ENCODE peak calls at places on chromosomes 16 and 17, in five cellular contexts. One of them, this sample, is unnamed.

GRCh38 chr17:78684026-78684425 is 98.0 kb downstream of the CYTH1 start:
- DNase-seq in K562: no peak
- DNase-seq in IMR-90: no peak
- DNase-seq in H1: no peak
- DNase-seq in HepG2: no peak
- DNase-seq in this sample: no peak

GRCh38 chr17:28992202-28992601 is 13.6 kb downstream of the SEZ6 start:
- DNase-seq in IMR-90: no peak
- DNase-seq in K562: no peak
- DNase-seq in H1: no peak
- DNase-seq in HepG2: no peak
- DNase-seq in this sample: no peak

GRCh38 chr16:71873199-71873598 is 10.8 kb downstream of the ZNF821 start:
- DNase-seq in K562: no peak
- DNase-seq in H1: no peak
- DNase-seq in HepG2: no peak
- DNase-seq in IMR-90: no peak
- DNase-seq in this sample: no peak

GRCh38 chr17:7351665-7352558 is at the start of gene KCTD11:
- DNase-seq in HepG2: peak; percentile 73
- DNase-seq in K562: peak; percentile 91
- DNase-seq in IMR-90: peak; percentile 88
- DNase-seq in H1: peak; percentile 46
- DNase-seq in this sample: peak; percentile 96

GRCh38 chr16:56262148-56262878 is 71.0 kb downstream of the GNAO1 start:
- DNase-seq in K562: peak; percentile 87
- DNase-seq in H1: no peak
- DNase-seq in IMR-90: no peak
- DNase-seq in HepG2: no peak
- DNase-seq in this sample: no peak

GRCh38 chr16:76474048-76474447 is 196.8 kb downstream of the CNTNAP4 start:
- DNase-seq in HepG2: no peak
- DNase-seq in H1: peak; percentile 21
- DNase-seq in IMR-90: no peak
- DNase-seq in K562: no peak
- DNase-seq in this sample: no peak

GRCh38 chr16:9007177-9007794 is 43.6 kb upstream of the USP7 start:
- DNase-seq in HepG2: no peak
- DNase-seq in H1: no peak
- DNase-seq in K562: peak; percentile 59
- DNase-seq in IMR-90: peak; percentile 84
- DNase-seq in this sample: no peak

GRCh38 chr17:8705427-8705826 is 39.2 kb downstream of the CCDC42 start:
- DNase-seq in IMR-90: no peak
- DNase-seq in H1: no peak
- DNase-seq in HepG2: no peak
- DNase-seq in K562: no peak
- DNase-seq in this sample: no peak

GRCh38 chr16:54998834-54999233 is 68.2 kb downstream of the IRX5 start:
- DNase-seq in HepG2: no peak
- DNase-seq in K562: no peak
- DNase-seq in H1: no peak
- DNase-seq in IMR-90: no peak
- DNase-seq in this sample: no peak

GRCh38 chr17:74211929-74212261 is 1.5 kb upstream of the TTYH2 start:
- DNase-seq in HepG2: no peak
- DNase-seq in K562: no peak
- DNase-seq in IMR-90: no peak
- DNase-seq in H1: no peak
- DNase-seq in this sample: no peak

GRCh38 chr16:50306287-50306686 is 39.9 kb downstream of the ADCY7 start:
- DNase-seq in HepG2: no peak
- DNase-seq in K562: no peak
- DNase-seq in IMR-90: no peak
- DNase-seq in H1: no peak
- DNase-seq in this sample: no peak

GRCh38 chr16:67907397-67907796 is 14.3 kb downstream of the PSKH1 start:
- DNase-seq in HepG2: peak; percentile 48
- DNase-seq in K562: no peak
- DNase-seq in IMR-90: no peak
- DNase-seq in H1: no peak
- DNase-seq in this sample: no peak

GRCh38 chr17:42563543-42563942 is 1.6 kb downstream of the COASY start:
- DNase-seq in K562: no peak
- DNase-seq in HepG2: no peak
- DNase-seq in H1: no peak
- DNase-seq in IMR-90: no peak
- DNase-seq in this sample: no peak

GRCh38 chr17:72021417-72022041 is 99.3 kb upstream of the SOX9 start:
- DNase-seq in HepG2: no peak
- DNase-seq in H1: no peak
- DNase-seq in K562: no peak
- DNase-seq in IMR-90: no peak
- DNase-seq in this sample: no peak

GRCh38 chr17:56917559-56918296 is 3.9 kb upstream of the TRIM25 start:
- DNase-seq in IMR-90: no peak
- DNase-seq in K562: no peak
- DNase-seq in H1: no peak
- DNase-seq in HepG2: no peak
- DNase-seq in this sample: no peak

GRCh38 chr17:69609495-69610315 is 195.2 kb downstream of the MAP2K6 start:
- DNase-seq in HepG2: peak; percentile 7
- DNase-seq in IMR-90: peak; percentile 55
- DNase-seq in H1: peak; percentile 19
- DNase-seq in K562: peak; percentile 13
- DNase-seq in this sample: no peak

GRCh38 chr16:58105619-58106018 is 23.6 kb downstream of the CFAP20 start:
- DNase-seq in IMR-90: no peak
- DNase-seq in HepG2: no peak
- DNase-seq in K562: no peak
- DNase-seq in H1: no peak
- DNase-seq in this sample: no peak

GRCh38 chr16:81707411-81708321 is 71.4 kb upstream of the PLCG2 start:
- DNase-seq in IMR-90: peak; percentile 73
- DNase-seq in H1: no peak
- DNase-seq in HepG2: no peak
- DNase-seq in K562: no peak
- DNase-seq in this sample: peak; percentile 63

GRCh38 chr16:7921360-7921759 is 588.7 kb downstream of the RBFOX1 start:
- DNase-seq in IMR-90: no peak
- DNase-seq in HepG2: no peak
- DNase-seq in H1: peak; percentile 9
- DNase-seq in K562: no peak
- DNase-seq in this sample: no peak

GRCh38 chr17:58527949-58528348 is 13.5 kb upstream of the MTMR4 start:
- DNase-seq in HepG2: no peak
- DNase-seq in IMR-90: peak; percentile 46
- DNase-seq in H1: no peak
- DNase-seq in K562: no peak
- DNase-seq in this sample: no peak

GRCh38 chr16:87580855-87581261 is 21.4 kb upstream of the JPH3 start:
- DNase-seq in H1: no peak
- DNase-seq in K562: peak; percentile 37
- DNase-seq in HepG2: no peak
- DNase-seq in IMR-90: peak; percentile 46
- DNase-seq in this sample: no peak

GRCh38 chr17:57999496-58000017 is 7.5 kb downstream of the SRSF1 start:
- DNase-seq in H1: no peak
- DNase-seq in HepG2: peak; percentile 76
- DNase-seq in K562: peak; percentile 43
- DNase-seq in IMR-90: peak; percentile 79
- DNase-seq in this sample: peak; percentile 53

GRCh38 chr16:19008245-19008644 is 24.5 kb downstream of the TMC7 start:
- DNase-seq in IMR-90: peak; percentile 87
- DNase-seq in HepG2: peak; percentile 71
- DNase-seq in H1: no peak
- DNase-seq in K562: no peak
- DNase-seq in this sample: no peak

GRCh38 chr17:18246880-18247612 is 11.5 kb downstream of the FLII start:
- DNase-seq in IMR-90: peak; percentile 8
- DNase-seq in H1: peak; percentile 83
- DNase-seq in HepG2: no peak
- DNase-seq in K562: peak; percentile 90
- DNase-seq in this sample: peak; percentile 86

GRCh38 chr16:50630394-50631020 is 50.6 kb downstream of the SNX20 start:
- DNase-seq in IMR-90: no peak
- DNase-seq in HepG2: no peak
- DNase-seq in H1: no peak
- DNase-seq in K562: no peak
- DNase-seq in this sample: no peak

GRCh38 chr16:80346160-80346632 is 194.6 kb upstream of the DYNLRB2 start:
- DNase-seq in H1: no peak
- DNase-seq in HepG2: no peak
- DNase-seq in K562: no peak
- DNase-seq in IMR-90: no peak
- DNase-seq in this sample: no peak

GRCh38 chr16:70635356-70636016 is 10.9 kb upstream of the IL34 start:
- DNase-seq in IMR-90: peak; percentile 84
- DNase-seq in K562: no peak
- DNase-seq in HepG2: no peak
- DNase-seq in H1: no peak
- DNase-seq in this sample: no peak

GRCh38 chr17:20791626-20792025 is 212.1 kb downstream of the CDRT15L2 start:
- DNase-seq in IMR-90: no peak
- DNase-seq in H1: no peak
- DNase-seq in K562: no peak
- DNase-seq in HepG2: no peak
- DNase-seq in this sample: no peak

GRCh38 chr16:69542974-69543373 is 22.8 kb upstream of the NFAT5 start:
- DNase-seq in HepG2: no peak
- DNase-seq in K562: no peak
- DNase-seq in IMR-90: peak; percentile 40
- DNase-seq in H1: no peak
- DNase-seq in this sample: no peak

GRCh38 chr17:1724869-1725641 is 551 bp downstream of the WDR81 start:
- DNase-seq in K562: no peak
- DNase-seq in IMR-90: no peak
- DNase-seq in HepG2: no peak
- DNase-seq in H1: no peak
- DNase-seq in this sample: no peak

GRCh38 chr16:86335266-86336172 is 174.8 kb upstream of the FOXF1 start:
- DNase-seq in IMR-90: no peak
- DNase-seq in K562: no peak
- DNase-seq in H1: no peak
- DNase-seq in HepG2: no peak
- DNase-seq in this sample: no peak

GRCh38 chr16:86337581-86338402 is 172.5 kb upstream of the FOXF1 start:
- DNase-seq in K562: no peak
- DNase-seq in HepG2: no peak
- DNase-seq in H1: no peak
- DNase-seq in IMR-90: no peak
- DNase-seq in this sample: no peak

GRCh38 chr16:86337138-86337537 is 173.2 kb upstream of the FOXF1 start:
- DNase-seq in IMR-90: no peak
- DNase-seq in K562: no peak
- DNase-seq in H1: no peak
- DNase-seq in HepG2: no peak
- DNase-seq in this sample: no peak

GRCh38 chr16:86342161-86342560 is 168.2 kb upstream of the FOXF1 start:
- DNase-seq in HepG2: no peak
- DNase-seq in IMR-90: no peak
- DNase-seq in H1: no peak
- DNase-seq in K562: no peak
- DNase-seq in this sample: no peak

GRCh38 chr16:86338403-86339115 is 171.8 kb upstream of the FOXF1 start:
- DNase-seq in HepG2: no peak
- DNase-seq in K562: no peak
- DNase-seq in H1: no peak
- DNase-seq in IMR-90: no peak
- DNase-seq in this sample: no peak
- TF ChIP-seq MAFK in HepG2: no peak
- TF ChIP-seq MAFK in K562: no peak
- TF ChIP-seq MAFK in H1: no peak
- TF ChIP-seq MAFK in IMR-90: no peak
- TF ChIP-seq MAFK in this sample: no peak

DNA sequence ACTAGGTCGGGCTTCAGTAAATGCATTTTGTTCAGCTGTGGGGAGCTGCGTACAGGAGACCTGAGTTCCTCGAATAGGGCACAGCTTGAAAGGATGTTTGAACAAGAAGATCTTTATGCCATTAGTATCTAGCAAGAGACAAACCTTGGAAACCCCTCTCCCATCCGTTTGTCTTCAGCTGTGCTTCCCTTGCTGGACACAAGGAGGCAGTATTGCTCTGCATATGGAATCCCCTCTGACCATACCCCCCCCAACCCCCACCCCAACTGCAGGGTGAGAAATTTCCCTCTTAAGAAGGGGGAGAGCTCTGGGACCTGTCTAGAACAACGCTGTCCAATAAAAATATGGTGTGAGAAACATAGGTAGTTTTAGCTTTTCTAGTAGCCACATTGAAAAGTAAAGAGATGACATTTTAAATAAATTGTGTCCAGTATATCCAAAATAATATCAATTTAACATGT is 1.6 kb downstream of the MRM1 start:
- DNase-seq in K562: peak; percentile 84
- DNase-seq in IMR-90: peak; percentile 69
- DNase-seq in H1: no peak
- DNase-seq in HepG2: peak; percentile 67
- DNase-seq in this sample: peak; percentile 81
- TF ChIP-seq MAFK in K562: no peak
- TF ChIP-seq MAFK in IMR-90: no peak
- TF ChIP-seq MAFK in H1: no peak
- TF ChIP-seq MAFK in HepG2: no peak
- TF ChIP-seq MAFK in this sample: no peak

GRCh38 chr17:39150795-39151679 is at the start of gene PLXDC1:
- DNase-seq in HepG2: no peak
- DNase-seq in K562: no peak
- DNase-seq in H1: no peak
- DNase-seq in IMR-90: no peak
- DNase-seq in this sample: no peak
- TF ChIP-seq MAFK in HepG2: no peak
- TF ChIP-seq MAFK in K562: no peak
- TF ChIP-seq MAFK in H1: no peak
- TF ChIP-seq MAFK in IMR-90: no peak
- TF ChIP-seq MAFK in this sample: no peak

DNA sequence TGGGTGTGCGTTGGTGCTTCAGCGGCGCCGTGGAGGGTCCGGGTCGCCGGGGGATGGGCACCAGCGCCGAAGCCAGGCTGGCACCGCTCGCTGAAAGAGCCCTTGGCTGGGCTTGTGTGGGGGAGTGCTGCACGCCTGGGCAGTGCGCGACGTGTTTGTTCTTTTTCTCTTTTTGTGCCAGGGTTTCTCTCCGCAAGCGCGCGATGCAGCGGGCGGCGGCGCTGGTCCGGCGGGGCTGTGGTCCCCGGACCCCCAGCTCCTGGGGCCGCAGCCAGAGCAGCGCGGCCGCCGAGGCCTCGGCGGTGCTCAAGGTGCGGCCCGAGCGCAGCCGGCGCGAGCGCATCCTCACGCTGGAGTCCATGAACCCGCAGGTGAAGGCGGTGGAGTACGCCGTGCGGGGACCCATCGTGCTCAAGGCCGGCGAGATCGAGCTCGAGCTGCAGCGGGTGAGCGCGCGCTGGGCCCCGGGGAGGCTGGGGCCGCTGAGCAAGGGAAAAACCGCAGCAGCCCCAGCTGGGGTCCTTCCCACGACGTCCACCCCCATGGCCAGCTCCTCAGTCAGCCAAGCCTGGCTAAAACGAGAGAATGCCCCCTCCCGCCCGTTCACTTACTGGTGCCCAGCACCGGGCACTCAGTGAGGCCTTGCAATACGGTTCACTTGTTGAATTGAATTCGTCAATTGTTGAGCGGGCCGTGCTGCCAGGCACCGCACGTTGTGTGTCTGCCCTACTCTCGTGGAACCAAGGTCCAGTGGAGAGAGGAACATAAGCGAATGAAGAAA is 541 bp downstream of the GPT2 start:
- DNase-seq in K562: no peak
- DNase-seq in IMR-90: peak; percentile 20
- DNase-seq in H1: no peak
- DNase-seq in HepG2: no peak
- DNase-seq in this sample: no peak
- TF ChIP-seq MAFK in K562: no peak
- TF ChIP-seq MAFK in IMR-90: no peak
- TF ChIP-seq MAFK in H1: no peak
- TF ChIP-seq MAFK in HepG2: no peak
- TF ChIP-seq MAFK in this sample: no peak

This sample was measured in A549.